ENCODE peak calls at places on chromosomes 11 and 22, in nine cellular contexts. K, Z, E, G, Y, W, X, I and H are unnamed samples.

GRCh38 chr11:73288873-73289707 is 17.0 kb downstream of the P2RY6 start:
- DNase-seq in K (peak; percentile 86), Z (peak; percentile 86), E (peak; percentile 76), G (peak; percentile 49), Y (peak; percentile 73), W (peak; percentile 80), X (peak; percentile 74), I (peak; percentile 28), H (peak; percentile 91)

GRCh38 chr22:49569286-49570031 is 258.2 kb downstream of the BRD1 start:
- DNase-seq in K (no peak), Z (no peak), E (no peak), G (no peak), Y (no peak), W (no peak), X (no peak), I (no peak), H (no peak)

GRCh38 chr22:23563111-23563510 is 17.0 kb downstream of the IGLL1 start:
- DNase-seq in K (no peak), Z (no peak), E (no peak), G (no peak), Y (no peak), W (no peak), X (no peak), I (no peak), H (no peak)

GRCh38 chr11:15735711-15736110 is 620.6 kb downstream of the SOX6 start:
- DNase-seq in K (no peak), Z (no peak), E (no peak), G (no peak), Y (no peak), W (no peak), X (no peak), I (no peak), H (no peak)

GRCh38 chr11:129968611-129969419 is 33.8 kb downstream of the PRDM10 start:
- DNase-seq in K (no peak), Z (no peak), E (no peak), G (no peak), Y (no peak), W (no peak), X (no peak), I (no peak), H (no peak)

GRCh38 chr11:4084406-4084805 is 10.2 kb upstream of the RRM1 start:
- DNase-seq in K (no peak), Z (no peak), E (peak; percentile 56), G (no peak), Y (no peak), W (no peak), X (peak; percentile 88), I (no peak), H (no peak)

GRCh38 chr11:100930185-100930778 is 199.3 kb downstream of the PGR start:
- DNase-seq in K (peak; percentile 7), Z (peak; percentile 55), E (peak; percentile 6), G (peak; percentile 63), Y (peak; percentile 40), W (no peak), X (no peak), I (no peak), H (peak; percentile 33)

GRCh38 chr11:14554959-14555358 is 34.8 kb upstream of the PSMA1 start:
- DNase-seq in K (no peak), Z (no peak), E (no peak), G (no peak), Y (no peak), W (no peak), X (no peak), I (no peak), H (no peak)

GRCh38 chr11:69312418-69313399 is 18.8 kb downstream of the MYEOV start:
- DNase-seq in K (no peak), Z (no peak), E (no peak), G (no peak), Y (no peak), W (no peak), X (no peak), I (no peak), H (no peak)

GRCh38 chr11:34464591-34465036 is 25.9 kb downstream of the CAT start:
- DNase-seq in K (no peak), Z (no peak), E (no peak), G (no peak), Y (no peak), W (no peak), X (no peak), I (no peak), H (no peak)

GRCh38 chr11:69572861-69573260 is 68.1 kb upstream of the CCND1 start:
- DNase-seq in K (no peak), Z (no peak), E (no peak), G (no peak), Y (no peak), W (no peak), X (no peak), I (no peak), H (no peak)

GRCh38 chr22:46512683-46513082 is 24.7 kb downstream of the CELSR1 start:
- DNase-seq in K (no peak), Z (no peak), E (no peak), G (no peak), Y (no peak), W (no peak), X (no peak), I (no peak), H (no peak)

GRCh38 chr22:20239063-20239950 is 28.8 kb downstream of the RTN4R start:
- DNase-seq in K (peak; percentile 74), Z (no peak), E (peak; percentile 62), G (no peak), Y (peak; percentile 5), W (no peak), X (peak; percentile 71), I (no peak), H (peak; percentile 87)

GRCh38 chr11:21838422-21838821 is 354.5 kb upstream of the ANO5 start:
- DNase-seq in K (no peak), Z (no peak), E (no peak), G (no peak), Y (no peak), W (no peak), X (no peak), I (no peak), H (no peak)

GRCh38 chr11:67583319-67584204 is at the start of gene GSTP1:
- DNase-seq in K (peak; percentile 93), Z (peak; percentile 90), E (peak; percentile 93), G (peak; percentile 76), Y (peak; percentile 96), W (peak; percentile 95), X (peak; percentile 69), I (peak; percentile 71), H (peak; percentile 96)

GRCh38 chr22:25759825-25760231 is 17.8 kb downstream of the MYO18B start:
- DNase-seq in K (no peak), Z (peak; percentile 84), E (no peak), G (peak; percentile 37), Y (no peak), W (no peak), X (no peak), I (no peak), H (no peak)

GRCh38 chr11:133162228-133162627 is 370.1 kb downstream of the OPCML start:
- DNase-seq in K (no peak), Z (no peak), E (no peak), G (no peak), Y (no peak), W (no peak), X (no peak), I (no peak), H (no peak)

GRCh38 chr11:113977071-113977490 is 2.2 kb downstream of the HTR3A start:
- DNase-seq in K (no peak), Z (no peak), E (no peak), G (no peak), Y (no peak), W (no peak), X (no peak), I (no peak), H (no peak)